ENCODE peak calls at places on chromosomes 1 and 21, in five cellular contexts. T, K, Z, P and O are unnamed samples. For H3K9me3, the result is how much of the 10 kb centered on the place peaks cover.

GRCh38 chr1:8002329-8003320 is 23.5 kb downstream of the ERRFI1 start:
- DNase-seq in T (no peak), K (no peak), Z (no peak), P (no peak), O (no peak)

GRCh38 chr21:46031484-46031883 is 49.9 kb downstream of the COL6A1 start:
- DNase-seq in T (no peak), K (no peak), Z (no peak), P (no peak), O (no peak)

GRCh38 chr1:44084998-44085675 is 33.5 kb upstream of the KLF17 start:
- DNase-seq in T (peak), K (no peak), Z (no peak), P (no peak), O (no peak)

GRCh38 chr1:109620396-109620817 is 770 bp downstream of the AMPD2 start:
- DNase-seq in T (peak), K (peak), Z (peak), P (peak), O (peak)

GRCh38 chr1:66576645-66577044 is 42.7 kb downstream of the SGIP1 start:
- DNase-seq in T (peak), K (peak), Z (no peak), P (no peak), O (no peak)

GRCh38 chr21:33112670-33113596 is 43.0 kb downstream of the OLIG1 start:
- DNase-seq in T (no peak), K (no peak), Z (no peak), P (peak), O (no peak)

GRCh38 chr1:116374340-116375164 is 1.5 kb downstream of the ATP1A1 start:
- DNase-seq in T (no peak), K (no peak), Z (no peak), P (peak), O (no peak)

GRCh38 chr1:17200756-17201155 is 4.2 kb upstream of the PADI1 start:
- DNase-seq in T (no peak), K (no peak), Z (no peak), P (no peak), O (no peak)

GRCh38 chr1:23865543-23865930 is 2.6 kb downstream of the FUCA1 start:
- DNase-seq in T (peak), K (peak), Z (no peak), P (no peak), O (no peak)

GRCh38 chr1:241600496-241600901 is 39.7 kb downstream of the CHML start:
- DNase-seq in T (peak), K (no peak), Z (no peak), P (no peak), O (no peak)

GRCh38 chr1:43936470-43937151 is 3.0 kb downstream of the ARTN start:
- DNase-seq in T (peak), K (peak), Z (peak), P (peak), O (peak)

GRCh38 chr1:23585321-23586022 is 26.2 kb upstream of the ID3 start:
- DNase-seq in T (peak), K (no peak), Z (no peak), P (no peak), O (no peak)

GRCh38 chr1:153251988-153252387 is 7.5 kb upstream of the LORICRIN start:
- DNase-seq in T (no peak), K (no peak), Z (no peak), P (no peak), O (no peak)

GRCh38 chr1:20719871-20720620 is 2.2 kb upstream of the KIF17 start:
- DNase-seq in T (no peak), K (peak), Z (peak), P (no peak), O (peak)

GRCh38 chr1:17919525-17920439 is 164.6 kb downstream of the ACTL8 start:
- DNase-seq in T (peak), K (peak), Z (no peak), P (peak), O (no peak)

GRCh38 chr1:42429623-42430022 is 26.2 kb downstream of the ZMYND12 start:
- DNase-seq in T (no peak), K (no peak), Z (no peak), P (no peak), O (no peak)

GRCh38 chr1:26861286-26861701 is 1.7 kb upstream of the SFN start:
- DNase-seq in T (peak), K (no peak), Z (no peak), P (peak), O (no peak)
- H3K27ac ChIP-seq in T (no peak), K (no peak), Z (no peak), P (no peak), O (no peak)

GRCh38 chr1:228317411-228317828 is 89.2 kb downstream of the TRIM11 start:
- DNase-seq in T (no peak), K (no peak), Z (peak), P (no peak), O (peak)

GRCh38 chr1:228314658-228315483 is 91.8 kb downstream of the TRIM11 start:
- DNase-seq in T (no peak), K (no peak), Z (peak), P (no peak), O (peak)

GRCh38 chr1:228316589-228317387 is 89.8 kb downstream of the TRIM11 start:
- DNase-seq in T (no peak), K (no peak), Z (peak), P (no peak), O (peak)

GRCh38 chr1:228315484-228315944 is 91.1 kb downstream of the TRIM11 start:
- DNase-seq in T (no peak), K (no peak), Z (no peak), P (no peak), O (no peak)

DNA sequence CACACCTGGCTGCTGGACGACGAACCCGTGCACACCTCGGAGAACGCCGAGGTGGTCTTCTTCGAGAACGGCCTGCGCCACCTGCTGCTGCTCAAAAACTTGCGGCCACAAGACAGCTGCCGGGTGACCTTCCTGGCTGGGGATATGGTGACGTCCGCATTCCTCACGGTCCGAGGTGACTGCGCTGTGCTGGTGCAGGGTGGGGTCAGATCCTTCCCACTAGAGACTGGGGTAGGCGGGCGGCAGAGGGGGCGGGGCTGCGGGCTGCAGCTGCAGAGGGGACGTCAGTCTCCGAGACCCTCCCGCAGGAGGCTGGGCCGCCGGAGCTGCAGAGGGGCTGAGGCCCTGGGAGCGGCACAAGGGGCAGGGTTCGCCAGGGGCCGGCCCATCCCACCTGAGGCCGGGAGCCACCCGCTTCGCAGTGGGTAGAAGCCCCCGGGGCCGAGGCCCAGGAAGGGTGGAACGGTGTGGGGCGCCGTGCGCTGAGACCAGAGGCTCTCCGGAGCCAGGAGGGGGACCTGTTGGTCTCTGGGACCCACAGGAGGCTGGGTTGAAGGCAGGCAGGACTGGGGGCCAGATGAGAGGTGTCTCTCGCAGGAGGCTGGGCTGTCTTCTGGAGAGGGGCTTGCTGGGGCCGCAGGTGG is 90.6 kb downstream of the TRIM11 start:
- DNase-seq in T (no peak), K (no peak), Z (peak), P (peak), O (peak)
- H3K9me3 ChIP-seq in T (under half), K (under half), Z (under half), P (under half), O (under half)

DNA sequence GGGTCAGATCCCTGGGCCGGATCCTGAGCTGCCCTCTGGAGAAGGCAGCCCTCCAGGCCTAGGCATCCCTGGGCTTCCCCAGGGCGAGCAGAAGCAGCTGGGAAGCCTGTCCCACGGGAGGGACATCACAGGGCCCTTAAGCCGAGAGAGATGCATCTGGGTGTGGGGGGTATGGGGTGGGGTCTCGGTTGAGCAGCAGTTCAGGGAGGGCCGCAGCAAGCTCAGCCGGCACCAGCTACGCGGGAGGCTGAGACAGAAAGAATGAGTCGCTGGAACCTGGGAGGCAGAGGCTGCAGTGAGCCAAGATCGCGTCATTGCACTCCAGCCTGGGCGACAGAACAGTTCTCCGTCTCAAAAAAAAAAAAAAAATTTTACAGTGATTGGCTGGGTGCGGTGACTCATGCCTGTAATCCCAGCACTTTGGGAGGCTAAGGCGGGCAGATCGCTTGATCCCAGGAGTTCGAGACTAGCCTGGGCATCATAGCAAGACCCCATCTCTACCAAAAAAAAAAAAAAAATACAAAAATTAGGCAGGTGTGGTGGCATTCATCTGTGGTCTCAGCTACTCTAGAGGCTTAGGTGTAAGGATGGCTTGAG is 37.7 kb downstream of the RRP1 start:
- DNase-seq in T (peak), K (peak), Z (no peak), P (no peak), O (peak)
- H3K27ac ChIP-seq in T (no peak), K (no peak), Z (no peak), P (no peak), O (no peak)

GRCh38 chr1:248695451-248696132 is 7.0 kb downstream of the OR14I1 start:
- DNase-seq in T (peak), K (no peak), Z (no peak), P (no peak), O (no peak)
- H3K9me3 ChIP-seq in T (under half), K (under half), Z (under half), P (under half), O (under half)

GRCh38 chr1:201411292-201411691 is 10.2 kb downstream of the TNNI1 start:
- DNase-seq in T (no peak), K (no peak), Z (no peak), P (no peak), O (no peak)

GRCh38 chr1:201408176-201408814 is 9.2 kb upstream of the LAD1 start:
- DNase-seq in T (peak), K (peak), Z (peak), P (peak), O (peak)

GRCh38 chr1:201408815-201409200 is 9.7 kb upstream of the LAD1 start:
- DNase-seq in T (no peak), K (no peak), Z (no peak), P (no peak), O (no peak)

GRCh38 chr1:201406831-201407406 is 7.8 kb upstream of the LAD1 start:
- DNase-seq in T (no peak), K (no peak), Z (no peak), P (no peak), O (no peak)

DNA sequence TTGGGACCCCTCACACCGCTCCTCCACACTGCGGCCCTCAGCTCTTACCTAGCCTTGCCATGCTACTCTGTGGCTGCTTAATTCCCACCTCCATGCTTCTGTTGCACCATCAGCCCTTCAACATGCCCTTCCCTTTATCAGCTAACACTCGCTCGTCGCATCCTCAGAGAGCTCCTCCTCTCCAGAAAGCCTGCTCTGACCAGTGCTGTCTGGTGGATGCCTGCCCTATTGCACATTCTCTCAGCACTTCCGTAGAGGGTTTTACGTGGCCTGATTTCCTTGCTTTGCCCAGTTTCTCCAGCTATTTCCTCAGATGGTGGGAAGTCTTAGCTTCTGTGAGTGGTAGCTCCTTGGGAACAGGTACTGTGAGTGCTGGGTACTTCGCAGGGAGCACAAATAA is 10.3 kb upstream of the LAD1 start:
- DNase-seq in T (peak), K (no peak), Z (no peak), P (no peak), O (no peak)
- H3K27ac ChIP-seq in T (no peak), K (no peak), Z (no peak), P (no peak), O (no peak)

GRCh38 chr1:48190893-48191292 is 31.6 kb upstream of the SLC5A9 start:
- DNase-seq in T (no peak), K (no peak), Z (no peak), P (no peak), O (no peak)
- H3K9me3 ChIP-seq in T (under half), K (under half), Z (under half), P (under half), O (under half)